ENCODE peak calls at places on chromosomes 7 and 10, in eight cellular contexts. E, D, W, T, C, V, Y and Q are unnamed samples.

GRCh38 chr10:119370046-119370770 is 162.8 kb downstream of the GRK5 start:
- DNase-seq in W (no peak), Y (no peak), C (no peak), V (no peak), T (peak; percentile 83), D (no peak), E (no peak), Q (no peak)

GRCh38 chr7:155412416-155413253 is 45.3 kb upstream of the EN2 start:
- DNase-seq in D (peak; percentile 77), E (peak; percentile 56), W (no peak), Y (peak; percentile 53), T (peak; percentile 35), C (peak; percentile 68), V (peak; percentile 79), Q (no peak)

GRCh38 chr10:62980697-62981495 is 152.2 kb upstream of the NRBF2 start:
- DNase-seq in W (no peak), D (no peak), Y (no peak), C (no peak), V (no peak), T (no peak), E (no peak), Q (no peak)

GRCh38 chr10:71312840-71313789 is 5.9 kb upstream of the SLC29A3 start:
- DNase-seq in C (no peak), W (peak; percentile 75), V (no peak), Y (no peak), T (peak; percentile 5), D (no peak), E (no peak), Q (no peak)

GRCh38 chr10:60149003-60149402 is 240.7 kb downstream of the ANK3 start:
- DNase-seq in D (no peak), E (no peak), C (no peak), V (no peak), T (no peak), W (no peak), Y (no peak), Q (no peak)

GRCh38 chr10:131996508-131997365 is 15.0 kb upstream of the BNIP3 start:
- DNase-seq in T (no peak), D (no peak), E (no peak), C (peak; percentile 56), W (no peak), Y (no peak), V (no peak), Q (no peak)

GRCh38 chr10:58859541-58859940 is 316.9 kb upstream of the PHYHIPL start:
- DNase-seq in V (no peak), W (no peak), T (no peak), Y (no peak), D (no peak), C (no peak), E (no peak), Q (no peak)

GRCh38 chr10:98382691-98383101 is 32.3 kb downstream of the PYROXD2 start:
- DNase-seq in C (no peak), D (no peak), W (no peak), Y (no peak), T (no peak), E (no peak), V (no peak), Q (no peak)

GRCh38 chr7:98399903-98400537 is 870 bp downstream of the BAIAP2L1 start:
- DNase-seq in T (peak; percentile 56), E (no peak), C (no peak), Y (no peak), W (no peak), D (no peak), V (peak; percentile 48), Q (no peak)